ENCODE peak calls at places on chromosomes 2 and 18, in five cellular contexts. B, X, A, D and O are unnamed samples.

GRCh38 chr2:50116096-50116495 is 915.8 kb downstream of the NRXN1 start:
- DNase-seq in B (no peak), X (no peak), A (no peak), D (no peak), O (no peak)

GRCh38 chr2:38353402-38353801 is 23.7 kb downstream of the ATL2 start:
- DNase-seq in B (no peak), X (no peak), A (no peak), D (no peak), O (no peak)

GRCh38 chr2:120562218-120563005 is 173.3 kb upstream of the GLI2 start:
- DNase-seq in B (no peak), X (no peak), A (no peak), D (no peak), O (no peak)

GRCh38 chr2:60097298-60097697 is 456.2 kb downstream of the BCL11A start:
- DNase-seq in B (peak), X (no peak), A (no peak), D (no peak), O (no peak)

GRCh38 chr2:180319586-180320405 is 312.7 kb upstream of the CWC22 start:
- DNase-seq in B (no peak), X (no peak), A (no peak), D (no peak), O (no peak)

GRCh38 chr2:58427572-58428285 is 186.6 kb upstream of the FANCL start:
- DNase-seq in B (no peak), X (no peak), A (peak), D (peak), O (peak)

GRCh38 chr2:104658149-104658839 is 195.6 kb upstream of the POU3F3 start:
- DNase-seq in B (no peak), X (no peak), A (no peak), D (no peak), O (peak)

GRCh38 chr2:104733544-104733943 is 120.4 kb upstream of the POU3F3 start:
- DNase-seq in B (no peak), X (no peak), A (peak), D (no peak), O (no peak)

GRCh38 chr2:96897491-96898134 is 27.7 kb upstream of the SEMA4C start:
- DNase-seq in B (no peak), X (no peak), A (no peak), D (peak), O (no peak)

GRCh38 chr18:5584751-5585417 is 41.1 kb upstream of the EPB41L3 start:
- DNase-seq in B (no peak), X (no peak), A (no peak), D (peak), O (peak)

GRCh38 chr2:190119257-190119656 is 56.7 kb upstream of the MSTN start:
- DNase-seq in B (no peak), X (peak), A (no peak), D (peak), O (no peak)

GRCh38 chr2:179263460-179264237 is 983 bp downstream of the SESTD1 start:
- DNase-seq in B (peak), X (peak), A (peak), D (peak), O (peak)

GRCh38 chr2:130832296-130832940 is 4.3 kb upstream of the ARHGEF4 start:
- DNase-seq in B (no peak), X (no peak), A (no peak), D (no peak), O (no peak)

GRCh38 chr2:26757873-26758789 is 6.0 kb upstream of the SLC35F6 start:
- DNase-seq in B (peak), X (no peak), A (no peak), D (peak), O (peak)

GRCh38 chr2:159855153-159856140 is 57.4 kb upstream of the CD302 start:
- DNase-seq in B (no peak), X (no peak), A (no peak), D (peak), O (no peak)

GRCh38 chr2:20156826-20157605 is 67.9 kb downstream of the SDC1 start:
- DNase-seq in B (no peak), X (no peak), A (no peak), D (no peak), O (no peak)

GRCh38 chr2:66982766-66983165 is 414.4 kb upstream of the ETAA1 start:
- DNase-seq in B (no peak), X (no peak), A (no peak), D (peak), O (peak)

GRCh38 chr2:3172265-3172935 is 205.2 kb downstream of the EIPR1 start:
- DNase-seq in B (no peak), X (no peak), A (peak), D (no peak), O (no peak)

GRCh38 chr2:9266711-9267110 is 60.1 kb downstream of the ASAP2 start:
- DNase-seq in B (no peak), X (no peak), A (no peak), D (no peak), O (peak)

GRCh38 chr18:28529644-28530043 is 352.7 kb upstream of the CDH2 start:
- DNase-seq in B (no peak), X (no peak), A (no peak), D (no peak), O (no peak)

GRCh38 chr2:220198911-220199310 is 571.5 kb downstream of the SLC4A3 start:
- DNase-seq in B (no peak), X (no peak), A (no peak), D (peak), O (peak)

GRCh38 chr2:120771556-120772208 is 36.0 kb downstream of the GLI2 start:
- DNase-seq in B (peak), X (no peak), A (no peak), D (peak), O (peak)

GRCh38 chr2:226208726-226209125 is 590.9 kb downstream of the IRS1 start:
- DNase-seq in B (no peak), X (no peak), A (no peak), D (peak), O (peak)

GRCh38 chr2:98487806-98488189 is 43.1 kb downstream of the INPP4A start:
- DNase-seq in B (no peak), X (peak), A (peak), D (peak), O (no peak)

GRCh38 chr2:207991944-207992343 is 33.4 kb downstream of the PLEKHM3 start:
- DNase-seq in B (no peak), X (no peak), A (no peak), D (no peak), O (no peak)

GRCh38 chr2:164792316-164793127 is 49.1 kb downstream of the COBLL1 start:
- DNase-seq in B (no peak), X (no peak), A (no peak), D (peak), O (peak)

GRCh38 chr2:151999058-151999457 is 99.8 kb downstream of the CACNB4 start:
- DNase-seq in B (peak), X (peak), A (peak), D (peak), O (peak)

GRCh38 chr2:72921866-72922265 is 4.5 kb downstream of the EMX1 start:
- DNase-seq in B (peak), X (no peak), A (no peak), D (no peak), O (no peak)

GRCh38 chr2:235300368-235301201 is 193.3 kb upstream of the AGAP1 start:
- DNase-seq in B (no peak), X (no peak), A (no peak), D (peak), O (peak)

GRCh38 chr18:10006261-10006903 is 92.6 kb downstream of the VAPA start:
- DNase-seq in B (no peak), X (no peak), A (peak), D (peak), O (peak)

GRCh38 chr2:62660582-62661262 is 44.8 kb upstream of the EHBP1 start:
- DNase-seq in B (no peak), X (no peak), A (no peak), D (peak), O (peak)

GRCh38 chr2:62661263-62661635 is 44.3 kb upstream of the EHBP1 start:
- DNase-seq in B (no peak), X (no peak), A (no peak), D (no peak), O (no peak)

GRCh38 chr2:62654423-62654791 is 51.1 kb upstream of the EHBP1 start:
- DNase-seq in B (no peak), X (no peak), A (no peak), D (no peak), O (peak)

GRCh38 chr2:62660087-62660486 is 45.4 kb upstream of the EHBP1 start:
- DNase-seq in B (no peak), X (no peak), A (no peak), D (no peak), O (no peak)

DNA sequence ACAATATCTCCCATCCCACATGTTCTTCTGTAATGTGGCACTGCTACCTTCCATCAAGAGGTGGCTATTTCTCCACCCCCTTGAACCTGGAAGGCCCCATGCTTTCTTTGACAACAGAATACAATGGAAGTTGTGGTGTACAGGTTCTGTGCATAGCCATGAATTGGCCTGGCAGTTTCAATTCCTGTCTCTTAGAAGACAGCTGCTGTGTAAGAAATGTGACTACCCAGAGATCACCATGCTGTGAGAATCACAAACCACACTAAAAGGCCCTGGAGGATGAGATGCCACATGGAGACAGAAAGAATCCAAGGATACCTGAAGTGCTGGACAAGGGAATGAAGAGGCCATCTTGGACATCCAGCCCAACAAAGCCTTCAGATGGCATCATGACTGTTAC is 47.8 kb upstream of the EHBP1 start:
- DNase-seq in B (no peak), X (no peak), A (no peak), D (no peak), O (no peak)
- TF ChIP-seq CTCF in B (no peak), X (no peak), A (no peak), D (no peak), O (no peak)

DNA sequence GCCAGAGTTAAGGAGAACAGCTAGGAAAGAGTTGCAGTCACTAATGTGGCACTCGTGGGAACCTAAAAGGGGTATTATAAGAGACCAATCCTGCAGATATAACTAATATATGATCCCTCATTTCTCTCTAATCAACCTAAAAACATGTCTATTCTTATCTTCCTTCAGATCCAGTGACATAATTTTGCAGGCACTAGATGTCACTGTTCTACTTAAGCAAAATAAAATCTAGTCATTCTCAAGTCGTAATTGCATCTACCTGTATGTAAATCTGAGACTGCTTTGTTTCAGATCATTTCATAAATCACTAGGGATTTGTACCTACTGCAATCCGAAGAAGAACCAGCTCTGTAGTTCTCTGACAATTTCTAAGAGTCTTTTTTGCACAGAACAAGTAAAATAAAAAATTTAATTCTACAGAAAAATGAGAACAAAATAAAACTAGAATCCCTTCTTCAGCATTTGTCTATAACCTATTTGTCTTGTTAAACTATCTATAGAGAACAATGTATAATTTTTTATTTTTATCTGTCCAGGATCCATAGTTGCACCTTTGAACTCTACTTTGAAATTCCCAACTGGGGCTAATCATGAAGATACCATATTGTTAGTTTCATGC is 56.5 kb upstream of the ERBB4 start:
- DNase-seq in B (no peak), X (no peak), A (no peak), D (peak), O (peak)
- TF ChIP-seq CTCF in B (no peak), X (no peak), A (no peak), D (peak), O (peak)

GRCh38 chr2:233354500-233354924 is 218 bp downstream of the DGKD start:
- DNase-seq in B (no peak), X (no peak), A (no peak), D (no peak), O (no peak)

GRCh38 chr2:233353101-233353768 is 1.1 kb upstream of the DGKD start:
- DNase-seq in B (peak), X (no peak), A (peak), D (no peak), O (no peak)

GRCh38 chr2:233352141-233352842 is 2.0 kb upstream of the DGKD start:
- DNase-seq in B (no peak), X (no peak), A (no peak), D (no peak), O (no peak)

GRCh38 chr2:233354971-233355574 is 779 bp downstream of the DGKD start:
- DNase-seq in B (no peak), X (no peak), A (no peak), D (peak), O (peak)

GRCh38 chr2:233353769-233354499 is at the start of gene DGKD:
- DNase-seq in B (peak), X (peak), A (peak), D (peak), O (peak)
- TF ChIP-seq CTCF in B (no peak), X (no peak), A (peak), D (peak), O (no peak)

GRCh38 chr2:68157002-68157401 is 686 bp upstream of the PNO1 start:
- DNase-seq in B (no peak), X (no peak), A (no peak), D (no peak), O (peak)
- TF ChIP-seq CTCF in B (no peak), X (no peak), A (no peak), D (no peak), O (no peak)

GRCh38 chr2:70888925-70889715 is 46.6 kb upstream of the ATP6V1B1 start:
- DNase-seq in B (no peak), X (no peak), A (peak), D (no peak), O (no peak)
- TF ChIP-seq CTCF in B (no peak), X (no peak), A (peak), D (peak), O (no peak)

DNA sequence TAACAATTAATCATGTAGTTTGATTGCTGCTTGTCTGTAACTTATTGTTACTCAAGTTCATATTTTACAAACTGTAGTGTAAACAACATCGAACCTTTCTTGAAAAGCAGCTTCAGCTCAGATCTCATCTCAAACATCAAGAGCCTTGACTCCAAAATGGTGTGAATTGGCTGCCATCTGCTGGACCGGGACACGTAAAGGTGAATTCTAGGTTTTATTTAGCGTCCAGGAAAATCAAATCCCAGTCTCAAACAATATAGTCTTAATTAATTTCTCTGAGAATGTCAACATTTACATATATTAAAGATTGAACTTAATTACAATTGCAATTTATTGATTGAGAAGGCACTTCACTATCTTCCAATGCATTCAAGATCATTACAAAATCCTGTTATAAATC is 453.0 kb downstream of the GALR1 start:
- DNase-seq in B (no peak), X (no peak), A (peak), D (peak), O (peak)
- TF ChIP-seq CTCF in B (no peak), X (no peak), A (peak), D (no peak), O (no peak)

GRCh38 chr2:191363267-191363666 is 118.1 kb downstream of the MYO1B start:
- DNase-seq in B (no peak), X (no peak), A (no peak), D (no peak), O (no peak)

GRCh38 chr2:191365089-191365488 is 119.9 kb downstream of the MYO1B start:
- DNase-seq in B (no peak), X (no peak), A (no peak), D (no peak), O (no peak)

GRCh38 chr2:191366199-191366598 is 121.0 kb downstream of the MYO1B start:
- DNase-seq in B (no peak), X (no peak), A (no peak), D (peak), O (peak)

GRCh38 chr2:191374366-191374765 is 129.2 kb downstream of the MYO1B start:
- DNase-seq in B (no peak), X (no peak), A (no peak), D (no peak), O (peak)

GRCh38 chr2:191369034-191369433 is 123.8 kb downstream of the MYO1B start:
- DNase-seq in B (no peak), X (no peak), A (no peak), D (peak), O (no peak)
- TF ChIP-seq CTCF in B (no peak), X (no peak), A (no peak), D (peak), O (peak)

GRCh38 chr2:31254237-31255203 is 20.6 kb downstream of the EHD3 start:
- DNase-seq in B (no peak), X (no peak), A (peak), D (no peak), O (no peak)

GRCh38 chr2:31251851-31252250 is 17.9 kb downstream of the EHD3 start:
- DNase-seq in B (no peak), X (no peak), A (no peak), D (no peak), O (no peak)

GRCh38 chr2:31251018-31251417 is 17.1 kb downstream of the EHD3 start:
- DNase-seq in B (no peak), X (no peak), A (no peak), D (no peak), O (no peak)

GRCh38 chr2:31255911-31256571 is 22.1 kb downstream of the EHD3 start:
- DNase-seq in B (no peak), X (no peak), A (no peak), D (no peak), O (no peak)

DNA sequence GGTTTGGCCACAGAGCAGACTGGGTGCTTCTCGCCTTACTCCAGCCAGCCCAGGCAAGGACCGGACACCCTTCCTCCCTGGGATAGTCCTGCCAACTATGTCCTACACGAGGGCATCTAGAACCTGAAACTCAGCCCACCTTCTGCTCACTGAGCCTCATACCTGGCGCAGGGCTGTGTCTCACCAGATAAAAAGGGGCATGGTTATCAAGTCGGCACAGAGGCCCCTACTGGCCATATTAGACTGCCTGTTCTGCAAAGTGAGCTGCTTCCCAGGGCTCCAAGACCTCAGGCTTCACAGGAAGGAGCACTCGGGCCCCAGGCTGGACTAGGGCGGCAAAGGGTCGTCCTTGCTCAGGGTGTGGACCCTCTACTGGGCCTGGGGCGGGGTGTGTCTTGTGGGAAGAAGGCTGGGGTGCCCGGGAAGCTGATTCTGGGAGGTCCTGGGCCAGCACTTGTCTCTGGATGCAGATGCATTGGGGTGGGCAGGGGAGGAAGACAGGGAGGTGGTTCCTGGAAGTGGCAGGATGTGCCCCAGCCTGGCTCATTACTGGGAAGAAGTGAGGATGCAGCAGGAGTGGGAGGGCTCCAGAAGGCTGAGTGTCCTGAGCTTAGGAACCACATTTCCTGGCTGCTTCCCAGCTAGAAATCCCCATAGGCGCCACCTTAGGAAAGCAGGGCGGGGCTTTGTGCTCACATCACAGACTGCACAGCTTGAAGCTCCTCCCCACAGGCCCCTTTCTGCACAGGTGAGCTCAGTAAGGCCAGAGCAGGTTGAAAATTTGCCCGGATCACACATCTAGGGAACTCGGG is 19.6 kb downstream of the EHD3 start:
- DNase-seq in B (no peak), X (no peak), A (peak), D (no peak), O (no peak)
- TF ChIP-seq CTCF in B (no peak), X (no peak), A (no peak), D (no peak), O (no peak)

DNA sequence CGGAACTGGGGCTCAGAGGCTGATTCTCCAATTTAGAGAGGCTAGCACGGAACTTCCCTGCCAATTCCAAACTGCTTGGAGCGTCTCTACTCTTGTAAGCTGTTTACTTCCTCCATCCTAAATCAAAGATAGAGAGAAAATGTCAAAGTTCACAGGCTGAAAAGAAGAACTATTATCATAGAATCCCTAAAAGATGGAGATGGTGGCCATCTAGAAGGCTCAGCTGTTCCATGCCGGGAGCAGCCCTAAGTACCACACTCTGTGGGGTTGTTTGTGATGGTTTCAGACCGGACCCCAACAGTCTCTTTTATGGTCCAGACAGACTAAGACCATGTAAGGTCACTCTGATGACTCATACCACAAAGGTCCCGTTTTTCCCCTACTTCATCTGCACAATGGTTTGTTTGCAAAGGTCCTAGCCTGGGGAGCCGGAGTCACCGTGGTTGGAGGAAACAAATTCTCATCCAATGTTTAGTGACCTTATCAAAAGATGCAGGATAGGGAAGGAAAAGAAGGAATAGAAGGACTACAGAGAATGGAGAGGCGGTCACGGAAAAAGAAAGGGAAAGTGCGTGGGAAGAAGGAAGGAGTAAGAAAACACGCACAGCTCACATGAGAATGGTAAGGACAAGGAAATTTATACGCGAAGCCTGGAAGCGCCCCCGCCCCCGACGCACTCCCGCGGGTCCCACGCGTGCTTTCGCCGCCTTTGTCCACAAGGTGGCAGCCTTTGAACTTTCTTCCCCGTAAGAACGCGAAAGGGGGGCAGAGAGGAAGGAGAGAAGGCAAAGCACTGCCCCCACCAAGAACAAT is 463 bp upstream of the ANTXR1 start:
- DNase-seq in B (peak), X (peak), A (peak), D (no peak), O (no peak)
- TF ChIP-seq CTCF in B (peak), X (peak), A (peak), D (peak), O (peak)